ENCODE peak calls at places on chromosome 21, in five cellular contexts. One of them, this sample, is unnamed.

GRCh38 chr21:15839026-15839425 is 109.2 kb downstream of the USP25 start:
- DNase-seq in heart right ventricle: no peak
- DNase-seq in cardiac muscle cell: no peak
- DNase-seq in MCF 10A: no peak
- DNase-seq in upper lobe of right lung: no peak
- DNase-seq in this sample: no peak

GRCh38 chr21:18161841-18162240 is 82.8 kb upstream of the CHODL start:
- DNase-seq in heart right ventricle: no peak
- DNase-seq in cardiac muscle cell: no peak
- DNase-seq in MCF 10A: no peak
- DNase-seq in upper lobe of right lung: no peak
- DNase-seq in this sample: no peak

GRCh38 chr21:21806711-21807597 is 808.7 kb downstream of the NCAM2 start:
- DNase-seq in heart right ventricle: no peak
- DNase-seq in cardiac muscle cell: no peak
- DNase-seq in MCF 10A: no peak
- DNase-seq in upper lobe of right lung: no peak
- DNase-seq in this sample: no peak

GRCh38 chr21:46636550-46637289 is 1.2 kb downstream of the PRMT2 start:
- DNase-seq in heart right ventricle: no peak
- DNase-seq in cardiac muscle cell: no peak
- DNase-seq in MCF 10A: no peak
- DNase-seq in upper lobe of right lung: no peak
- DNase-seq in this sample: no peak

GRCh38 chr21:45471229-45472052 is 66.5 kb downstream of the COL18A1 start:
- DNase-seq in heart right ventricle: peak; percentile 45
- DNase-seq in cardiac muscle cell: peak; percentile 92
- DNase-seq in MCF 10A: peak; percentile 82
- DNase-seq in upper lobe of right lung: no peak
- DNase-seq in this sample: no peak

GRCh38 chr21:45114072-45114471 is 39.7 kb downstream of the ADARB1 start:
- DNase-seq in heart right ventricle: no peak
- DNase-seq in cardiac muscle cell: no peak
- DNase-seq in MCF 10A: no peak
- DNase-seq in upper lobe of right lung: peak; percentile 9
- DNase-seq in this sample: no peak

GRCh38 chr21:44998621-44999427 is 59.0 kb downstream of the SLX9 start:
- DNase-seq in heart right ventricle: peak; percentile 11
- DNase-seq in cardiac muscle cell: no peak
- DNase-seq in MCF 10A: no peak
- DNase-seq in upper lobe of right lung: no peak
- DNase-seq in this sample: no peak

GRCh38 chr21:16243396-16243795 is 513.6 kb downstream of the USP25 start:
- DNase-seq in heart right ventricle: no peak
- DNase-seq in cardiac muscle cell: no peak
- DNase-seq in MCF 10A: no peak
- DNase-seq in upper lobe of right lung: no peak
- DNase-seq in this sample: no peak

GRCh38 chr21:16002872-16003466 is 273.2 kb downstream of the USP25 start:
- DNase-seq in heart right ventricle: no peak
- DNase-seq in cardiac muscle cell: peak; percentile 52
- DNase-seq in MCF 10A: peak; percentile 18
- DNase-seq in upper lobe of right lung: no peak
- DNase-seq in this sample: no peak

GRCh38 chr21:14119038-14119437 is 91.7 kb downstream of the LIPI start:
- DNase-seq in heart right ventricle: no peak
- DNase-seq in cardiac muscle cell: no peak
- DNase-seq in MCF 10A: peak; percentile 25
- DNase-seq in upper lobe of right lung: no peak
- DNase-seq in this sample: no peak
- TF ChIP-seq CTCF in heart right ventricle: no peak
- TF ChIP-seq CTCF in cardiac muscle cell: no peak
- TF ChIP-seq CTCF in MCF 10A: no peak
- TF ChIP-seq CTCF in upper lobe of right lung: no peak
- TF ChIP-seq CTCF in this sample: no peak

DNA sequence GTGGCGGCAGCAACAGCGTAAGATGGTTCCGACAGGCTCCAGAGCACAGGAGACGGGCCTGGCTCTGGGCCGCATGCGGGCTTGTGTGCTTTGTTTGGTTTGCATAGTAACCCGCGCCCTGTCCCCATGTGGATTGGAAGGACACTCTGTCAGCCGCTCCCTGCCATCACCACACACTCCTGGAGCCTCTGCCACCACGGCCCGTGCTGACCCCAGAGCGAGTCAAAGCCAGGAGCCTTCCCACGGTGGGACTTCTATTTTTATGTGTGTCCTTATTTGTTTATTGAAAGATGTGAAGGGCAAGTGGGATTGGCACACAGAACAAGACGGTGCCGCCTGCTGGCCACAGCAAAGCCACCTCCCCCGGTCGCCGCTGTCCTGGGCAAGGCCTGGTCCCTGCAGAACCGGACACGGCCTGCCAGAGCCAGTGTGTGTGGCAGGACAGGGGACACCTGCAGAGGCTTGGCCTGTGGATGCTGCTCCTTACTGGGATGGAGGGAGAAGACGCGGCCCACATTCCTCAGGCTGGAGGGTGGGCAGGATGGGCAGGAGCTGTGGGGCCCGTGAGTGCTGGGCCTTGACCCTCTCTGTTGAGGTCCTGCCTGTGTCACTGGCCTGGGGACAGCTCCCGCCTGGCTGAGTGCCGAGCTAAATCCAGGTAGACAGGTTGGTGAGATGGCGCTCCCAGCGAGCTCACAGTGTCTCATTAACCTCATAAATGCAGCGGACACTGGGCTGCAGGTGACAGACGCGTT is 64.4 kb downstream of the AGPAT3 start:
- DNase-seq in heart right ventricle: peak; percentile 80
- DNase-seq in cardiac muscle cell: no peak
- DNase-seq in MCF 10A: no peak
- DNase-seq in upper lobe of right lung: no peak
- DNase-seq in this sample: no peak
- TF ChIP-seq CTCF in heart right ventricle: no peak
- TF ChIP-seq CTCF in cardiac muscle cell: no peak
- TF ChIP-seq CTCF in MCF 10A: no peak
- TF ChIP-seq CTCF in upper lobe of right lung: no peak
- TF ChIP-seq CTCF in this sample: no peak

DNA sequence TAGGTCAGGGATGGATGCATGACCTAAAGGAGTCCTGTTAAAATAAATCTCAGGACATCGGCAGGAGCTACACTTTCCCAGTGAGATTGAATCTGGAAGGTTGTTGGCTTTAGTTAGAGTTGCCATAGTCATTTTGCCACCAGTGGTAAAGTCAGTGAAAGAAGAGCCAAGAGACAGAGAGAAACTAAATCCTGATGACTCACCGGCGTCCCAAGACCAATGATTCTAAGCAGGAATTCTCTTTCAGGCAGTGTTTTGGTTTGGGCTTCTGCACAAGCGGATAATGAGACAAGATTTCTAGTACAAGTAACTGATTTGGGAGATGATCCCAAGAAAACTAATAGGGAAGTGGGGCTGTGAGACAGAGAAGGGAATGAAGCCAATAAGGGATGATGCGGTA is 88.8 kb upstream of the ETS2 start:
- DNase-seq in heart right ventricle: no peak
- DNase-seq in cardiac muscle cell: no peak
- DNase-seq in MCF 10A: peak; percentile 15
- DNase-seq in upper lobe of right lung: no peak
- DNase-seq in this sample: no peak
- TF ChIP-seq CTCF in heart right ventricle: no peak
- TF ChIP-seq CTCF in cardiac muscle cell: no peak
- TF ChIP-seq CTCF in MCF 10A: no peak
- TF ChIP-seq CTCF in upper lobe of right lung: no peak
- TF ChIP-seq CTCF in this sample: no peak

DNA sequence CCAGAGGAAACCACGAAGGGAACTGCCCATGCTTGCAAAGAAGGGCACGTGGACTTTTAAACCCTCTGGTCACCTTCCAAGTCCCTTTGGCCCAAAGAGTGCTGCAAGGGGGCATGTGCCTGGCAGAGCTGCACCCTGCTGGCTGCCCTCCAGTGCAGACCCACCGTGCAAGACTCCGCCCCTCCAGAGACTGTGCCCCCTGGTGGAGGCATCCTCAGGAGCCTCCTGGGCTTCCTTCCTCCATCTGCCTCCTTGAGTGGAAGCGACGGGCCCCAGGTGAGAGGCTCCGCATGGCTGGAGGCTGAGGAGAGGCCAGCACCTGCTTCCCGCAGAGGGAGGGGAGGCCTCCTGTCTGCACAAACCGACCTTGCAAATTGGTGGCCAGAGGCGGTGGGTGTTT is 100.7 kb downstream of the CRYAA start:
- DNase-seq in heart right ventricle: no peak
- DNase-seq in cardiac muscle cell: no peak
- DNase-seq in MCF 10A: peak; percentile 30
- DNase-seq in upper lobe of right lung: peak; percentile 60
- DNase-seq in this sample: no peak
- TF ChIP-seq CTCF in heart right ventricle: no peak
- TF ChIP-seq CTCF in cardiac muscle cell: peak; percentile 38
- TF ChIP-seq CTCF in MCF 10A: no peak
- TF ChIP-seq CTCF in upper lobe of right lung: peak; percentile 31
- TF ChIP-seq CTCF in this sample: peak; percentile 15

DNA sequence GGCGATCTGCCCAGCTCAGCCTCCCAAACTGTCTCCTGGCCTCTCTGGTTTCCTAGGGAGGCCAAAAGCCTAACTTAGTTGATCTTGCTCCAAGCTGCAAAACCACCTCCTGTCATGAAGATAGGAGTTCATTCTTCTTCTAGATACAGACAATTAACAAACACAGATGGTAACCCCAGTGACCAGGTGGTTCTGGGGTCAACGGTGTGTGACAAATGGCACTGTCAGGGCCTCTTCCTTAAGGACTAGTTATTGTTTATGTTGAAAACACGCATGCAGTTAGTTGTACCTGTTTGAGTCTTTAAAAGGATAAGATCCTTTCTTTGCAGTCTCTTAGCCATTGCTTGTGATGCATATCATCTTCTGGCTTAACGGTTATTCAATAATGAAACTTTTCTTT is 4.6 kb upstream of the UMODL1 start:
- DNase-seq in heart right ventricle: no peak
- DNase-seq in cardiac muscle cell: no peak
- DNase-seq in MCF 10A: no peak
- DNase-seq in upper lobe of right lung: no peak
- DNase-seq in this sample: no peak
- TF ChIP-seq CTCF in heart right ventricle: no peak
- TF ChIP-seq CTCF in cardiac muscle cell: no peak
- TF ChIP-seq CTCF in MCF 10A: no peak
- TF ChIP-seq CTCF in upper lobe of right lung: no peak
- TF ChIP-seq CTCF in this sample: no peak

GRCh38 chr21:34511787-34512451 is at the start of gene KCNE1:
- DNase-seq in heart right ventricle: peak; percentile 28
- DNase-seq in cardiac muscle cell: peak; percentile 70
- DNase-seq in MCF 10A: peak; percentile 81
- DNase-seq in upper lobe of right lung: no peak
- DNase-seq in this sample: no peak

GRCh38 chr21:34511154-34511553 is 856 bp downstream of the KCNE1 start:
- DNase-seq in heart right ventricle: no peak
- DNase-seq in cardiac muscle cell: peak; percentile 37
- DNase-seq in MCF 10A: peak; percentile 48
- DNase-seq in upper lobe of right lung: no peak
- DNase-seq in this sample: no peak

GRCh38 chr21:34513109-34513675 is 1.2 kb upstream of the KCNE1 start:
- DNase-seq in heart right ventricle: no peak
- DNase-seq in cardiac muscle cell: peak; percentile 68
- DNase-seq in MCF 10A: peak; percentile 59
- DNase-seq in upper lobe of right lung: no peak
- DNase-seq in this sample: no peak

GRCh38 chr21:34510148-34511142 is 1.6 kb downstream of the KCNE1 start:
- DNase-seq in heart right ventricle: peak; percentile 84
- DNase-seq in cardiac muscle cell: peak; percentile 83
- DNase-seq in MCF 10A: peak; percentile 73
- DNase-seq in upper lobe of right lung: peak; percentile 90
- DNase-seq in this sample: peak; percentile 62

DNA sequence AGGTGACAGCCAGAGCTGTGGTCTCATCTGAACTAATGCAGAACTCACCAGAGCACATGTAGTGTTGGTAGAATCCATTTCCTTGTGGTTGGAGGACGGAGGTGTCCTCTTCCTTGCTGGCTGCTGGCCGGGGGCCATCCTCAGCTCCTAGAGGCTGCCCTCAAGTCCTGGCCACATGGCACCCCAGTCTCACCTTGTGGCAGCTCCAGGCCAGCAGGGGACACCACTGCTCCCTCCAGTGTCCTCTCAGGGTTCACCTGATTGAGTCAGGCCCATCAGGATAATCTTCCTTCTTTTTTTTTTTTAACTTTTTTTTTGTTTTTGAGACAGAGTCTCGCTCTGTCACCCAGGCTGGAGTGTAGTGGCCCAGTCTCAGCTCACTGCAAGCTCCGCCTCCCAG is 2.9 kb downstream of the KCNE1 start:
- DNase-seq in heart right ventricle: no peak
- DNase-seq in cardiac muscle cell: no peak
- DNase-seq in MCF 10A: no peak
- DNase-seq in upper lobe of right lung: no peak
- DNase-seq in this sample: no peak
- TF ChIP-seq CTCF in heart right ventricle: no peak
- TF ChIP-seq CTCF in cardiac muscle cell: peak; percentile 11
- TF ChIP-seq CTCF in MCF 10A: no peak
- TF ChIP-seq CTCF in upper lobe of right lung: peak; percentile 35
- TF ChIP-seq CTCF in this sample: no peak

DNA sequence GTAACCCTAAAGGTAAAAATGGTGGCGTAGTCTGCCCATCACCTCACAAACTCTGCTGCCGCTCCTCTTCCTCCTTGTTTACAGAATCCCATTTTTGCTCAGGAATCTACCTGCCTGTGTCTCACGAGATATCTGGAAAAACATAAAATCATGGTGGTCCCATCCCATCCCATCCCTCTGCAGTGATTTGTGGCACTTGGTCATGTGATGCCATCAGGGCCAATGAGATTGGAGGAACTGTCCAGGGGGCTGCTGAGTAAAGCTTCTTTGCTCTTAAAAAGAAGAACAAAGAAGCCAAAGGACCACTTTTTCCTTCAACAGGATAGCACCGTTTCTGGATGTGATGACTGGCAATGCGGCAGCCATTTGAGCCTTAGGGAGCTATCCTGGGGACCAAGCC is 33.0 kb upstream of the CLDN14 start:
- DNase-seq in heart right ventricle: no peak
- DNase-seq in cardiac muscle cell: no peak
- DNase-seq in MCF 10A: no peak
- DNase-seq in upper lobe of right lung: no peak
- DNase-seq in this sample: no peak
- TF ChIP-seq CTCF in heart right ventricle: no peak
- TF ChIP-seq CTCF in cardiac muscle cell: no peak
- TF ChIP-seq CTCF in MCF 10A: no peak
- TF ChIP-seq CTCF in upper lobe of right lung: no peak
- TF ChIP-seq CTCF in this sample: no peak

This sample was measured in nephron progenitor cell.